ENCODE peak calls at places on chromosomes 5 and 9, in ten cellular contexts. J, F, D, Z, X, A, O, V, Q and W are unnamed samples.

GRCh38 chr5:177428574-177429217 is 2.2 kb downstream of the GRK6 start:
- DNase-seq in A (no peak), X (no peak), O (no peak), Z (no peak), F (no peak), J (no peak), Q (no peak), D (no peak), V (no peak), W (no peak)

GRCh38 chr9:124248066-124248465 is 9.7 kb upstream of the NEK6 start:
- DNase-seq in F (no peak), V (no peak), X (no peak), D (no peak), A (no peak), J (no peak), Z (peak), Q (no peak), O (no peak), W (peak)

GRCh38 chr5:122999947-123000563 is 36.5 kb downstream of the PPIC start:
- DNase-seq in O (peak), V (no peak), A (no peak), Z (no peak), D (no peak), Q (peak), F (peak), X (peak), J (peak), W (peak)

GRCh38 chr5:72096602-72097205 is 10.6 kb upstream of the MAP1B start:
- DNase-seq in J (peak), Q (no peak), X (no peak), O (no peak), V (no peak), A (no peak), Z (no peak), F (no peak), D (no peak), W (peak)

GRCh38 chr9:37283730-37284235 is 138.7 kb upstream of the GRHPR start:
- DNase-seq in A (no peak), Z (no peak), O (no peak), J (peak), F (no peak), D (no peak), V (no peak), Q (no peak), X (no peak), W (peak)

GRCh38 chr9:132802121-132802795 is 75.8 kb downstream of the AK8 start:
- DNase-seq in F (no peak), V (no peak), D (peak), J (no peak), O (no peak), X (no peak), Q (no peak), Z (no peak), A (no peak), W (no peak)

GRCh38 chr5:124822647-124823046 is 76.2 kb upstream of the ZNF608 start:
- DNase-seq in V (no peak), Q (no peak), X (no peak), Z (no peak), J (no peak), A (no peak), F (no peak), D (no peak), O (no peak), W (no peak)

GRCh38 chr5:139369181-139369580 is 13.9 kb downstream of the SLC23A1 start:
- DNase-seq in V (no peak), A (no peak), X (no peak), D (no peak), J (peak), O (no peak), Z (no peak), Q (no peak), F (no peak), W (peak)

GRCh38 chr5:1292846-1293415 is 1.9 kb downstream of the TERT start:
- DNase-seq in J (no peak), O (no peak), Q (no peak), V (no peak), X (no peak), A (no peak), Z (peak), F (no peak), D (peak), W (peak)

GRCh38 chr5:168227001-168227400 is 64.4 kb upstream of the WWC1 start:
- DNase-seq in X (no peak), V (peak), D (no peak), Q (no peak), J (peak), O (no peak), Z (no peak), F (no peak), A (no peak), W (no peak)

GRCh38 chr5:178230879-178231735 is 1.5 kb downstream of the PHYKPL start:
- DNase-seq in O (peak), J (peak), A (no peak), V (no peak), X (no peak), Z (no peak), Q (no peak), F (no peak), D (no peak), W (peak)

GRCh38 chr5:66807743-66808142 is 211.6 kb downstream of the MAST4 start:
- DNase-seq in Z (no peak), D (no peak), Q (peak), F (peak), O (peak), J (peak), X (peak), V (no peak), A (peak), W (peak)

GRCh38 chr5:90876366-90876765 is 317.8 kb downstream of the ADGRV1 start:
- DNase-seq in Z (no peak), Q (no peak), J (no peak), V (no peak), F (no peak), X (no peak), A (no peak), D (no peak), O (no peak), W (no peak)

GRCh38 chr5:133709074-133709676 is 96.8 kb upstream of the FSTL4 start:
- DNase-seq in Q (no peak), X (no peak), V (no peak), O (peak), F (no peak), A (no peak), J (no peak), D (no peak), Z (no peak), W (peak)

GRCh38 chr9:78239506-78239905 is 3.6 kb downstream of the CEP78 start:
- DNase-seq in O (no peak), V (no peak), J (no peak), Q (peak), D (no peak), F (peak), Z (no peak), X (peak), A (no peak), W (no peak)

GRCh38 chr9:31950756-31951155 is 433.7 kb upstream of the ACO1 start:
- DNase-seq in D (no peak), J (no peak), F (no peak), X (no peak), A (no peak), O (no peak), Q (no peak), V (no peak), Z (no peak), W (no peak)

GRCh38 chr9:136143215-136144001 is 24.7 kb upstream of the TMEM250 start:
- DNase-seq in X (peak), Q (no peak), J (peak), V (no peak), A (no peak), D (no peak), O (peak), F (no peak), Z (no peak), W (peak)

GRCh38 chr9:29648132-29648531 is 2074.9 kb upstream of the C9orf72 start:
- DNase-seq in Q (no peak), Z (no peak), X (no peak), A (no peak), O (no peak), J (no peak), D (no peak), F (no peak), V (no peak), W (no peak)

GRCh38 chr9:134283111-134283515 is 43.1 kb upstream of the RXRA start:
- DNase-seq in O (peak), J (peak), V (no peak), D (no peak), F (no peak), Q (no peak), X (no peak), A (peak), Z (peak), W (peak)

GRCh38 chr5:138911441-138911840 is 36.3 kb upstream of the LRRTM2 start:
- DNase-seq in O (peak), X (no peak), Z (no peak), V (no peak), A (no peak), F (no peak), Q (no peak), J (peak), D (no peak), W (peak)

GRCh38 chr5:157266286-157267007 is 524 bp downstream of the CYFIP2 start:
- DNase-seq in D (no peak), J (peak), V (no peak), Z (no peak), X (peak), O (no peak), F (peak), Q (peak), A (peak), W (no peak)

GRCh38 chr5:80240368-80240986 is 15.4 kb downstream of the SERINC5 start:
- DNase-seq in F (no peak), X (no peak), D (no peak), J (no peak), O (no peak), Z (no peak), V (no peak), Q (no peak), A (no peak), W (no peak)

GRCh38 chr9:129617167-129617566 is 3.7 kb downstream of the C9orf50 start:
- DNase-seq in V (no peak), J (peak), X (peak), F (no peak), Z (no peak), Q (peak), O (peak), A (peak), D (no peak), W (peak)

GRCh38 chr5:1168751-1169607 is 32.4 kb upstream of the SLC6A19 start:
- DNase-seq in Z (no peak), F (no peak), Q (no peak), D (no peak), V (no peak), X (no peak), A (peak), O (no peak), J (no peak), W (no peak)

GRCh38 chr9:134968011-134968822 is 50.5 kb upstream of the FCN1 start:
- DNase-seq in X (no peak), J (no peak), Q (no peak), V (peak), O (no peak), A (peak), Z (peak), D (no peak), F (no peak), W (peak)